ENCODE peak calls at places on chromosomes 13 and 19, in six cellular contexts. R is NCI-H345, F is HCT116, M is T-helper 17 cell, H is head of caudate nucleus, J is NCI-H1092 treated with DMSO at 0.1 percent for 48 hours. Q is an unnamed sample.

GRCh38 chr13:94667190-94667589 is 45.2 kb downstream of the SOX21 start:
- DNase-seq in J (no peak), M (no peak), R (no peak), F (no peak), H (no peak), Q (no peak)

GRCh38 chr19:48887861-48888612 is 10.5 kb downstream of the TULP2 start:
- DNase-seq in M (no peak), H (no peak), J (no peak), F (no peak), R (no peak), Q (no peak)

GRCh38 chr19:14354445-14354844 is 26.8 kb upstream of the ADGRE5 start:
- DNase-seq in R (no peak), F (no peak), H (no peak), M (no peak), J (no peak), Q (no peak)

GRCh38 chr13:23599083-23599925 is 29.1 kb downstream of the TNFRSF19 start:
- DNase-seq in R (no peak), F (no peak), M (no peak), H (no peak), J (no peak), Q (no peak)

GRCh38 chr13:79289557-79289956 is 116.5 kb downstream of the RBM26 start:
- DNase-seq in F (no peak), M (no peak), H (no peak), J (no peak), R (no peak), Q (no peak)

GRCh38 chr19:40768936-40769335 is 6.4 kb upstream of the MIA start:
- DNase-seq in M (no peak), J (no peak), H (no peak), F (no peak), R (no peak), Q (no peak)

GRCh38 chr19:887072-887471 is 5.9 kb downstream of the MED16 start:
- DNase-seq in R (no peak), H (no peak), J (no peak), M (no peak), F (no peak), Q (no peak)

GRCh38 chr19:38250821-38251563 is 5.2 kb downstream of the PPP1R14A start:
- DNase-seq in F (no peak), M (no peak), H (peak; percentile 79), R (no peak), J (no peak), Q (no peak)

GRCh38 chr19:8569066-8569761 is 8.0 kb downstream of the MYO1F start:
- DNase-seq in R (no peak), M (peak; percentile 40), F (peak; percentile 49), J (no peak), H (peak; percentile 23), Q (no peak)